ENCODE peak calls at places on chromosomes 13 and 19, in seven cellular contexts. One of them, this sample, is unnamed. For H3K4me1, the result is how much of the 10 kb centered on the place peaks cover.

GRCh38 chr19:47702671-47703070 is 10.6 kb upstream of the EHD2 start:
- DNase-seq in OCI-LY7: no peak
- DNase-seq in PC-9: no peak
- DNase-seq in GM23248: no peak
- DNase-seq in psoas muscle: no peak
- DNase-seq in effector memory CD4-positive, alpha-beta T cell: no peak
- DNase-seq in mesendoderm: no peak
- DNase-seq in this sample: no peak

GRCh38 chr13:22915442-22916082 is 265.2 kb upstream of the SGCG start:
- DNase-seq in PC-9: no peak
- DNase-seq in OCI-LY7: peak
- DNase-seq in effector memory CD4-positive, alpha-beta T cell: no peak
- DNase-seq in mesendoderm: peak
- DNase-seq in GM23248: peak
- DNase-seq in psoas muscle: peak
- DNase-seq in this sample: peak

GRCh38 chr19:51140441-51140840 is 1.7 kb upstream of the SIGLEC7 start:
- DNase-seq in effector memory CD4-positive, alpha-beta T cell: no peak
- DNase-seq in mesendoderm: no peak
- DNase-seq in psoas muscle: no peak
- DNase-seq in OCI-LY7: no peak
- DNase-seq in GM23248: no peak
- DNase-seq in PC-9: no peak
- DNase-seq in this sample: no peak

GRCh38 chr19:15260939-15261338 is 28.7 kb upstream of the EPHX3 start:
- DNase-seq in GM23248: peak
- DNase-seq in PC-9: no peak
- DNase-seq in OCI-LY7: no peak
- DNase-seq in effector memory CD4-positive, alpha-beta T cell: no peak
- DNase-seq in psoas muscle: no peak
- DNase-seq in mesendoderm: peak
- DNase-seq in this sample: no peak

GRCh38 chr19:29645911-29646310 is 19.4 kb upstream of the PLEKHF1 start:
- DNase-seq in psoas muscle: peak
- DNase-seq in GM23248: peak
- DNase-seq in PC-9: no peak
- DNase-seq in effector memory CD4-positive, alpha-beta T cell: no peak
- DNase-seq in OCI-LY7: no peak
- DNase-seq in mesendoderm: no peak
- DNase-seq in this sample: peak

GRCh38 chr19:46753420-46754155 is 7.3 kb upstream of the STRN4 start:
- DNase-seq in PC-9: peak
- DNase-seq in OCI-LY7: peak
- DNase-seq in psoas muscle: peak
- DNase-seq in mesendoderm: peak
- DNase-seq in GM23248: peak
- DNase-seq in effector memory CD4-positive, alpha-beta T cell: peak
- DNase-seq in this sample: no peak

GRCh38 chr13:112450118-112450517 is 74.0 kb downstream of the SPACA7 start:
- DNase-seq in effector memory CD4-positive, alpha-beta T cell: no peak
- DNase-seq in PC-9: no peak
- DNase-seq in GM23248: no peak
- DNase-seq in mesendoderm: no peak
- DNase-seq in OCI-LY7: no peak
- DNase-seq in psoas muscle: no peak
- DNase-seq in this sample: no peak

GRCh38 chr13:27194895-27195764 is 23.5 kb upstream of the USP12 start:
- DNase-seq in PC-9: peak
- DNase-seq in GM23248: peak
- DNase-seq in mesendoderm: peak
- DNase-seq in OCI-LY7: no peak
- DNase-seq in effector memory CD4-positive, alpha-beta T cell: no peak
- DNase-seq in psoas muscle: no peak
- DNase-seq in this sample: peak

GRCh38 chr19:33134571-33135041 is 2.7 kb downstream of the WDR88 start:
- DNase-seq in effector memory CD4-positive, alpha-beta T cell: no peak
- DNase-seq in OCI-LY7: no peak
- DNase-seq in mesendoderm: peak
- DNase-seq in GM23248: no peak
- DNase-seq in psoas muscle: no peak
- DNase-seq in PC-9: no peak
- DNase-seq in this sample: no peak

GRCh38 chr19:14817052-14817451 is 17.9 kb downstream of the OR7A5 start:
- DNase-seq in mesendoderm: no peak
- DNase-seq in effector memory CD4-positive, alpha-beta T cell: no peak
- DNase-seq in psoas muscle: no peak
- DNase-seq in PC-9: no peak
- DNase-seq in OCI-LY7: no peak
- DNase-seq in GM23248: no peak
- DNase-seq in this sample: no peak

GRCh38 chr19:34482380-34483250 is 1.1 kb downstream of the WTIP start:
- DNase-seq in OCI-LY7: no peak
- DNase-seq in mesendoderm: peak
- DNase-seq in GM23248: peak
- DNase-seq in psoas muscle: no peak
- DNase-seq in PC-9: no peak
- DNase-seq in effector memory CD4-positive, alpha-beta T cell: no peak
- DNase-seq in this sample: peak

GRCh38 chr13:44188257-44188656 is 185.4 kb upstream of the SERP2 start:
- DNase-seq in effector memory CD4-positive, alpha-beta T cell: no peak
- DNase-seq in mesendoderm: peak
- DNase-seq in OCI-LY7: no peak
- DNase-seq in psoas muscle: no peak
- DNase-seq in GM23248: peak
- DNase-seq in PC-9: peak
- DNase-seq in this sample: peak

GRCh38 chr19:13057147-13057572 is 45.5 kb downstream of the LYL1 start:
- DNase-seq in OCI-LY7: no peak
- DNase-seq in GM23248: no peak
- DNase-seq in psoas muscle: no peak
- DNase-seq in PC-9: no peak
- DNase-seq in mesendoderm: no peak
- DNase-seq in effector memory CD4-positive, alpha-beta T cell: no peak
- DNase-seq in this sample: no peak

GRCh38 chr19:45972081-45972943 is 1.4 kb downstream of the NOVA2 start:
- DNase-seq in GM23248: no peak
- DNase-seq in mesendoderm: no peak
- DNase-seq in effector memory CD4-positive, alpha-beta T cell: no peak
- DNase-seq in psoas muscle: no peak
- DNase-seq in OCI-LY7: no peak
- DNase-seq in PC-9: no peak
- DNase-seq in this sample: no peak

GRCh38 chr13:79516590-79516989 is 35.6 kb downstream of the NDFIP2 start:
- DNase-seq in OCI-LY7: no peak
- DNase-seq in effector memory CD4-positive, alpha-beta T cell: no peak
- DNase-seq in GM23248: no peak
- DNase-seq in PC-9: no peak
- DNase-seq in mesendoderm: no peak
- DNase-seq in psoas muscle: no peak
- DNase-seq in this sample: no peak

GRCh38 chr13:55087085-55087484 is 2053.6 kb upstream of the PRR20A start:
- DNase-seq in effector memory CD4-positive, alpha-beta T cell: no peak
- DNase-seq in mesendoderm: peak
- DNase-seq in psoas muscle: no peak
- DNase-seq in GM23248: no peak
- DNase-seq in PC-9: no peak
- DNase-seq in OCI-LY7: no peak
- DNase-seq in this sample: no peak

GRCh38 chr19:3097442-3097871 is 3.3 kb downstream of the GNA11 start:
- DNase-seq in effector memory CD4-positive, alpha-beta T cell: no peak
- DNase-seq in psoas muscle: no peak
- DNase-seq in mesendoderm: no peak
- DNase-seq in OCI-LY7: no peak
- DNase-seq in PC-9: no peak
- DNase-seq in GM23248: peak
- DNase-seq in this sample: no peak
- H3K4me1 ChIP-seq in effector memory CD4-positive, alpha-beta T cell: under half
- H3K4me1 ChIP-seq in psoas muscle: half or more
- H3K4me1 ChIP-seq in mesendoderm: under half
- H3K4me1 ChIP-seq in OCI-LY7: under half
- H3K4me1 ChIP-seq in PC-9: under half
- H3K4me1 ChIP-seq in GM23248: under half
- H3K4me1 ChIP-seq in this sample: under half

GRCh38 chr19:56114051-56114694 is 6.9 kb downstream of the ZNF787 start:
- DNase-seq in PC-9: no peak
- DNase-seq in effector memory CD4-positive, alpha-beta T cell: no peak
- DNase-seq in GM23248: no peak
- DNase-seq in OCI-LY7: no peak
- DNase-seq in psoas muscle: no peak
- DNase-seq in mesendoderm: no peak
- DNase-seq in this sample: no peak

GRCh38 chr19:56115490-56115889 is 5.6 kb downstream of the ZNF787 start:
- DNase-seq in GM23248: no peak
- DNase-seq in OCI-LY7: no peak
- DNase-seq in PC-9: no peak
- DNase-seq in effector memory CD4-positive, alpha-beta T cell: no peak
- DNase-seq in mesendoderm: no peak
- DNase-seq in psoas muscle: no peak
- DNase-seq in this sample: no peak

GRCh38 chr19:56116606-56117005 is 4.5 kb downstream of the ZNF787 start:
- DNase-seq in psoas muscle: no peak
- DNase-seq in PC-9: no peak
- DNase-seq in GM23248: no peak
- DNase-seq in effector memory CD4-positive, alpha-beta T cell: no peak
- DNase-seq in OCI-LY7: no peak
- DNase-seq in mesendoderm: no peak
- DNase-seq in this sample: no peak

GRCh38 chr19:56113071-56113632 is 7.9 kb downstream of the ZNF787 start:
- DNase-seq in mesendoderm: no peak
- DNase-seq in OCI-LY7: no peak
- DNase-seq in effector memory CD4-positive, alpha-beta T cell: no peak
- DNase-seq in PC-9: no peak
- DNase-seq in psoas muscle: no peak
- DNase-seq in GM23248: no peak
- DNase-seq in this sample: no peak

GRCh38 chr19:56114711-56115110 is 6.4 kb downstream of the ZNF787 start:
- DNase-seq in mesendoderm: no peak
- DNase-seq in psoas muscle: no peak
- DNase-seq in OCI-LY7: no peak
- DNase-seq in GM23248: no peak
- DNase-seq in PC-9: no peak
- DNase-seq in effector memory CD4-positive, alpha-beta T cell: no peak
- DNase-seq in this sample: no peak
- H3K4me1 ChIP-seq in mesendoderm: under half
- H3K4me1 ChIP-seq in psoas muscle: half or more
- H3K4me1 ChIP-seq in OCI-LY7: under half
- H3K4me1 ChIP-seq in GM23248: under half
- H3K4me1 ChIP-seq in PC-9: under half
- H3K4me1 ChIP-seq in effector memory CD4-positive, alpha-beta T cell: under half
- H3K4me1 ChIP-seq in this sample: under half

GRCh38 chr19:11195681-11196080 is 1.7 kb downstream of the KANK2 start:
- DNase-seq in OCI-LY7: no peak
- DNase-seq in mesendoderm: no peak
- DNase-seq in effector memory CD4-positive, alpha-beta T cell: no peak
- DNase-seq in GM23248: no peak
- DNase-seq in psoas muscle: no peak
- DNase-seq in PC-9: no peak
- DNase-seq in this sample: no peak

GRCh38 chr19:11197291-11198174 is at the start of gene KANK2:
- DNase-seq in effector memory CD4-positive, alpha-beta T cell: peak
- DNase-seq in PC-9: peak
- DNase-seq in OCI-LY7: peak
- DNase-seq in mesendoderm: peak
- DNase-seq in psoas muscle: peak
- DNase-seq in GM23248: peak
- DNase-seq in this sample: peak

GRCh38 chr19:11198175-11198534 is 810 bp upstream of the KANK2 start:
- DNase-seq in OCI-LY7: no peak
- DNase-seq in psoas muscle: no peak
- DNase-seq in mesendoderm: no peak
- DNase-seq in PC-9: no peak
- DNase-seq in GM23248: no peak
- DNase-seq in effector memory CD4-positive, alpha-beta T cell: no peak
- DNase-seq in this sample: no peak

GRCh38 chr19:11195169-11195568 is 2.2 kb downstream of the KANK2 start:
- DNase-seq in effector memory CD4-positive, alpha-beta T cell: no peak
- DNase-seq in OCI-LY7: peak
- DNase-seq in GM23248: peak
- DNase-seq in psoas muscle: no peak
- DNase-seq in PC-9: no peak
- DNase-seq in mesendoderm: no peak
- DNase-seq in this sample: no peak

DNA sequence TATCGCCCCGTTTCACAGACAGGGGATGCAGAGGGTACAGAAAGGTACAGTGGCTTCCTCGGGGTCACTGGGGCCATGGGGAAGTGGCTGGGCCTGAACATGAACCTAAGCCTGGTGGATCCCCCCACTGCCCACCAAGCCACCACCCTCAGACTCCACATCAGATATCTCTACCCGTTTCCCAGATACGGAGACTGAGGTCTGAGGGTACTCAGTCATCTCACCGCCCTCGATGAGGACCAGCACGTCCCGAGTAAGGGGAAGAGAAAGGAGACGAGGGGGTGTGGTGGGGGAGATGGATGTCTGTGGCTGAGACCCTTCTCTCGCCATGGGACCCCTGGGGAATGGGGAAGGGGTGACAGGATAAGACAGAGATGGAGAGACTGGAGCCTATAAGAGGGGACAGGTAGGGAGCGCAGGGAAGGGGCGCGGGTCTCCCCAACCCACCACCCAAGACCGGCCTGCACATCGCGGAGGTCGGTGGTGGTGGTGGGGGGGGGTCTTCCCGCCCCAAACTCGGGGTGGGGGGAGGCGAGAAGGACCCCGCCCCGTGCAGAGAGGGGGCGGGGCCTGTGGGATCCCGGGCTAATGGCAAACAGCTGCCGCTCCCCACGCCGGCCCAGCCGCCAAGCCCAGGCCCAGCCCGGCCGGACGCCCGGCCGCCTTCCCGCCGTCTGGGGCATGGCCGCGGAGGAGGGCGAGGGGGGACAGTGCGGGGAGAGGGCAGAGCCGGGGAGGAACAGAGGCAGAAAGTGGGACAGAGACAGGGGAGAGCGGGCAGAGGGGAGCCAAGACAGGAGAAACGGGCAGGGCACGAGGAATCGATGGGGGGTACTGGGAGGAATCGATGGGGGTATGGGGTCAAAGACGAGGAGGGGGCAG is 698 bp downstream of the KANK2 start:
- DNase-seq in effector memory CD4-positive, alpha-beta T cell: no peak
- DNase-seq in GM23248: peak
- DNase-seq in mesendoderm: peak
- DNase-seq in psoas muscle: peak
- DNase-seq in PC-9: peak
- DNase-seq in OCI-LY7: peak
- DNase-seq in this sample: no peak
- H3K4me1 ChIP-seq in effector memory CD4-positive, alpha-beta T cell: under half
- H3K4me1 ChIP-seq in GM23248: under half
- H3K4me1 ChIP-seq in mesendoderm: under half
- H3K4me1 ChIP-seq in psoas muscle: under half
- H3K4me1 ChIP-seq in PC-9: under half
- H3K4me1 ChIP-seq in OCI-LY7: half or more
- H3K4me1 ChIP-seq in this sample: under half

DNA sequence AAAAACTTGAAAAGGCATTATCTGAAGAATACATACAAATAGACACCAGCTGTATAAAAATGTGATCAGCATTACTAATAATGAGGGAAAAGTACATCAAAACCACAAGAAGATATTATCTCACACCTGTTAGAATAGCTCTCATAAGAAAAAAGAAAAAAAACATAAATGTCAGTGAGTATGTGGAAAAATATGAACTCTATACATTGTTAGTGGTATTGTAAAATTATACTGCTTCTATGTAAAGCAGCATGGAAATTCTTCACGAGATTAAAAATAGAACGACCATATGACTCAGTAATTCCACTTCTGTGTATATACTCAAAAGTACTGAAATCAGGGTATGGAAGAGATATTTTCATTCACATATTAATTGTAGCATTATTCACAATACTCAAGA is 1146.4 kb downstream of the SLITRK5 start:
- DNase-seq in mesendoderm: no peak
- DNase-seq in effector memory CD4-positive, alpha-beta T cell: no peak
- DNase-seq in PC-9: no peak
- DNase-seq in GM23248: no peak
- DNase-seq in OCI-LY7: no peak
- DNase-seq in psoas muscle: no peak
- DNase-seq in this sample: no peak
- H3K4me1 ChIP-seq in mesendoderm: under half
- H3K4me1 ChIP-seq in effector memory CD4-positive, alpha-beta T cell: under half
- H3K4me1 ChIP-seq in PC-9: under half
- H3K4me1 ChIP-seq in GM23248: under half
- H3K4me1 ChIP-seq in OCI-LY7: under half
- H3K4me1 ChIP-seq in psoas muscle: under half
- H3K4me1 ChIP-seq in this sample: under half